ENCODE peak calls at places on chromosomes 12 and 14, in four cellular contexts. G, W, A and P are unnamed samples. For H3K9me3, the result is how much of the 10 kb centered on the place peaks cover.

GRCh38 chr12:112847708-112848337 is 56.3 kb downstream of the RPH3A start:
- DNase-seq in G (no peak), A (no peak), W (no peak), P (no peak)

GRCh38 chr12:113322353-113322752 is 12.6 kb downstream of the SLC8B1 start:
- DNase-seq in W (no peak), G (no peak), A (no peak), P (no peak)

GRCh38 chr12:80632835-80633234 is 74.6 kb upstream of the MYF6 start:
- DNase-seq in W (no peak), A (no peak), G (no peak), P (no peak)

GRCh38 chr12:22684526-22685118 is 59.7 kb downstream of the ETNK1 start:
- DNase-seq in W (no peak), A (no peak), G (no peak), P (no peak)

GRCh38 chr14:60777856-60778578 is 43.5 kb downstream of the MNAT1 start:
- DNase-seq in G (no peak), W (no peak), A (no peak), P (no peak)

GRCh38 chr12:120225852-120226640 is 25.1 kb upstream of the RPLP0 start:
- DNase-seq in G (peak), A (peak), W (peak), P (peak)

GRCh38 chr12:70619471-70620152 is 17.6 kb downstream of the PTPRB start:
- DNase-seq in W (no peak), G (no peak), A (no peak), P (no peak)

GRCh38 chr12:38113991-38114390 is 202.6 kb upstream of the ALG10B start:
- DNase-seq in W (no peak), A (no peak), G (no peak), P (no peak)

GRCh38 chr12:106090586-106091411 is 48.0 kb downstream of the NUAK1 start:
- DNase-seq in W (peak), G (peak), A (no peak), P (no peak)

GRCh38 chr14:77000340-77001235 is 27.9 kb downstream of the IRF2BPL start:
- DNase-seq in W (peak), A (no peak), G (no peak), P (no peak)

GRCh38 chr14:103104654-103105511 is 10.4 kb downstream of the EXOC3L4 start:
- DNase-seq in G (peak), W (peak), A (peak), P (peak)

GRCh38 chr12:6890789-6891624 is 13.6 kb upstream of the LRRC23 start:
- DNase-seq in W (peak), A (peak), G (peak), P (peak)

GRCh38 chr12:95117178-95117599 is 43.8 kb upstream of the NR2C1 start:
- DNase-seq in W (no peak), A (peak), G (no peak), P (peak)

GRCh38 chr14:93954900-93955891 is 21.2 kb downstream of the ASB2 start:
- DNase-seq in A (no peak), G (no peak), W (no peak), P (no peak)

GRCh38 chr12:105317942-105318614 is 12.4 kb upstream of the C12orf75 start:
- DNase-seq in W (no peak), G (no peak), A (no peak), P (no peak)

GRCh38 chr14:105878554-105878953 is 352.2 kb downstream of the TMEM121 start:
- DNase-seq in G (no peak), W (no peak), A (no peak), P (no peak)

GRCh38 chr14:32203928-32204357 is 874 bp upstream of the RNU6-8 start:
- DNase-seq in A (no peak), W (no peak), G (no peak), P (peak)

GRCh38 chr12:73531752-73532151 is 1005.9 kb upstream of the ATXN7L3B start:
- DNase-seq in G (no peak), W (no peak), A (no peak), P (no peak)

GRCh38 chr14:95474941-95475340 is 41.5 kb downstream of the SYNE3 start:
- DNase-seq in W (no peak), G (peak), A (no peak), P (no peak)

GRCh38 chr14:20334017-20334416 is 938 bp upstream of the CCNB1IP1 start:
- DNase-seq in W (no peak), G (no peak), A (no peak), P (no peak)

GRCh38 chr12:795305-795704 is 42.9 kb downstream of the WNK1 start:
- DNase-seq in W (no peak), A (no peak), G (no peak), P (no peak)

GRCh38 chr12:122142857-122143256 is 31.2 kb downstream of the IL31 start:
- DNase-seq in W (no peak), A (no peak), G (no peak), P (no peak)

GRCh38 chr14:23366163-23366921 is 1.4 kb upstream of the EFS start:
- DNase-seq in G (peak), W (peak), A (peak), P (peak)

GRCh38 chr12:13183621-13184020 is 12.9 kb upstream of the EMP1 start:
- DNase-seq in A (no peak), W (no peak), G (no peak), P (no peak)

GRCh38 chr14:99551034-99551922 is 52.7 kb downstream of the CCDC85C start:
- DNase-seq in W (no peak), A (no peak), G (no peak), P (no peak)

GRCh38 chr14:101065696-101066694 is 162.5 kb upstream of the RTL1 start:
- DNase-seq in A (no peak), W (peak), G (peak), P (no peak)

GRCh38 chr12:102948941-102949352 is 8.5 kb upstream of the ASCL1 start:
- DNase-seq in A (no peak), G (no peak), W (peak), P (peak)

GRCh38 chr12:6869049-6870021 is 2.0 kb downstream of the TPI1 start:
- DNase-seq in G (peak), W (peak), A (peak), P (peak)

GRCh38 chr12:117440384-117440783 is 79.0 kb upstream of the NOS1 start:
- DNase-seq in W (no peak), G (no peak), A (no peak), P (no peak)
- H3K9me3 ChIP-seq in W (under half), G (under half), A (under half), P (under half)

DNA sequence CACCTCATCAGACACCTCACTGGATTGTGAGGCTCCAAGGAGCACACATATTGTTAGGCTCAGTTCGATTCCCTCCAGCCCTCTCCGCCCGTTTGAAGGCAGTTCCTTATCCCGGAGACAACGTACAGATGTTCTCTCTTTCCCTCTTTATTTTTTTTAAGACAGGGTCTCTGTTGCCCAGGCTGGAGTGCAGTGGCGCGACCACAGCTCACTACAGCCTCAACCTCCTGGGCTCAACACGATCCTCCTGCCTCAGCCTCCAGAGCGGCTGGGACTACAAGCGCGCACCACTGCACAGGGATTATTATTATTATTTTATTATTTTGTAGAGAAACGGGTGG is 718 bp upstream of the TROAP start:
- DNase-seq in W (no peak), A (no peak), G (no peak), P (no peak)
- H3K27ac ChIP-seq in W (peak), A (no peak), G (no peak), P (no peak)

GRCh38 chr12:10986812-10987211 is at the start of gene TAS2R50:
- DNase-seq in W (no peak), A (no peak), G (no peak), P (no peak)
- H3K9me3 ChIP-seq in W (under half), A (under half), G (under half), P (under half)

DNA sequence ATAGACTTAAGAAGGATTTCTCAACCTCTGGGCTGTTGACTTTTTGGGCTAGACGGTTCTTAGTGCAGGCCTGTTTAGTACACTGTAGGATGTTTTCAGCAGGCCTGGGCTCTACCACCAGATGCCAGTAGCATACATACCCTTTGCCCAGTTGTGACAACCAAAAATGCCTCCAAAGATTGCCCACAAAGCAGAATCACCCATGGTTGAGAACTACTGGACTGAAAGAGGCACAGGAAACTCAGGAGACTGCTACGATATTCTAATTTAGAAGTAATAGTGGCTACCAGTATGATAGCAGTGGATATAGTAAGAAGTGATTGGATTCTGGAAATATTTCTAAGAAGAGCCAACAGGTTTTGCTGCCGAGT is 15.5 kb downstream of the SLC35E3 start:
- DNase-seq in W (no peak), A (no peak), G (no peak), P (no peak)
- H3K27ac ChIP-seq in W (no peak), A (no peak), G (no peak), P (no peak)

GRCh38 chr14:28088125-28088524 is 678.5 kb upstream of the FOXG1 start:
- DNase-seq in W (no peak), G (no peak), A (no peak), P (no peak)
- H3K9me3 ChIP-seq in W (under half), G (under half), A (under half), P (under half)

GRCh38 chr12:92554316-92554905 is 148.4 kb upstream of the PLEKHG7 start:
- DNase-seq in A (no peak), G (no peak), W (no peak), P (no peak)

GRCh38 chr12:92553389-92553788 is 149.4 kb upstream of the PLEKHG7 start:
- DNase-seq in G (peak), W (no peak), A (no peak), P (no peak)

GRCh38 chr12:92551853-92552397 is 150.9 kb upstream of the PLEKHG7 start:
- DNase-seq in W (no peak), A (no peak), G (no peak), P (no peak)

GRCh38 chr12:92551210-92551609 is 151.6 kb upstream of the PLEKHG7 start:
- DNase-seq in A (no peak), G (no peak), W (no peak), P (no peak)

DNA sequence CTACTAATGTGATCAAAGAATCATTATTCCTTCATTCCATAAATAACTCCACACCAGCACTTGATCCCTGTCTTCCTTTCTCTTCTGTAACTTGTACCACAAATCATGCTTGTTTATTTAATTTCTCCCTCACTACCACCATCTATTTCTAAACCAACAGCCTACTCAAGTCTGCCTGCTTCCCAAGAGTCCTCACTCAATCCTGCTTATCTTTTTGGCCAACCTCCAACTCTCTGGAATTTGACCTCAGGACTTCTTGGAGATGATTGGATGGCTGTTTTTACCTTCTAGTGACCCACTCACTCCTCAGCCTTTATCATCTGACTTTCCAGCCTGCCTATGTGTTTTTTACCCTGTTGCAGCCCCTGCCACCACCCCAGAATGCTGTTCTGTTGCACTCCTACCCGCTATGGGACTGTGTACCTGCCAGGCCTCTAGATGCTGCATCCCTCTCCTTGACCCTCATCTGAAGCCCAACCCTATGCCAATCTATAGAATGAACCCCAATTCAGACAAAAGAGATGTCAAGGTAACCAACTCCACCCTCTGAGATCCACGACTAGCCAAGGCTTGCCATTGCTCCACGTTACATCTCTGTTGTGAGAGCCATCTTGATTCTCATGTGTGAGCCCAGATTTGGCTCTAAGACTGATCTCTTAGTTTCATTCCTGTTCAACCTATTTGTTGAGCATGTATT is 150.2 kb upstream of the PLEKHG7 start:
- DNase-seq in G (no peak), W (no peak), A (no peak), P (peak)
- H3K27ac ChIP-seq in G (peak), W (peak), A (peak), P (peak)